ENCODE peak calls at places on chromosome 1, in ten cellular contexts. Y, E, Z, W, D, J, K, U, P and C are unnamed samples. For H3K27me3, the result is how much of the 10 kb centered on the place peaks cover.

GRCh38 chr1:56897150-56898004 is 42.8 kb downstream of the C8A start:
- DNase-seq in Y (no peak), E (no peak), Z (no peak), W (no peak), D (peak), J (no peak), K (no peak), U (no peak), P (no peak), C (no peak)

GRCh38 chr1:94383966-94384408 is 34.2 kb upstream of the ABCD3 start:
- DNase-seq in Y (peak), E (no peak), Z (no peak), W (no peak), D (no peak), J (no peak), K (no peak), U (peak), P (no peak), C (no peak)

GRCh38 chr1:158945061-158945460 is 13.7 kb downstream of the PYHIN1 start:
- DNase-seq in Y (no peak), E (no peak), Z (no peak), W (no peak), D (no peak), J (no peak), K (no peak), U (no peak), P (no peak), C (no peak)

GRCh38 chr1:231626951-231627614 is 493 bp downstream of the DISC1 start:
- DNase-seq in Y (peak), E (peak), Z (no peak), W (peak), D (peak), J (no peak), K (no peak), U (no peak), P (peak), C (peak)

GRCh38 chr1:224668991-224669390 is 52.9 kb downstream of the CNIH3 start:
- DNase-seq in Y (no peak), E (no peak), Z (no peak), W (no peak), D (no peak), J (no peak), K (no peak), U (no peak), P (peak), C (no peak)

GRCh38 chr1:60762176-60762575 is 320.2 kb upstream of the NFIA start:
- DNase-seq in Y (no peak), E (no peak), Z (no peak), W (no peak), D (no peak), J (no peak), K (no peak), U (no peak), P (no peak), C (no peak)

GRCh38 chr1:53210352-53210751 is 10.1 kb downstream of the CZIB start:
- DNase-seq in Y (no peak), E (no peak), Z (no peak), W (no peak), D (no peak), J (no peak), K (no peak), U (no peak), P (no peak), C (no peak)

GRCh38 chr1:88998716-88999115 is 6.3 kb upstream of the KYAT3 start:
- DNase-seq in Y (no peak), E (no peak), Z (peak), W (no peak), D (no peak), J (no peak), K (no peak), U (no peak), P (peak), C (no peak)

GRCh38 chr1:3654549-3655281 is 2.4 kb downstream of the TP73 start:
- DNase-seq in Y (no peak), E (peak), Z (no peak), W (no peak), D (no peak), J (no peak), K (no peak), U (no peak), P (no peak), C (no peak)

GRCh38 chr1:2024887-2025286 is 5.7 kb downstream of the GABRD start:
- DNase-seq in Y (no peak), E (peak), Z (no peak), W (no peak), D (no peak), J (no peak), K (no peak), U (no peak), P (no peak), C (no peak)

GRCh38 chr1:101388904-101389546 is 152.2 kb downstream of the S1PR1 start:
- DNase-seq in Y (no peak), E (no peak), Z (no peak), W (no peak), D (no peak), J (no peak), K (no peak), U (peak), P (no peak), C (no peak)

GRCh38 chr1:63524166-63524565 is 841 bp downstream of the EFCAB7 start:
- DNase-seq in Y (no peak), E (no peak), Z (peak), W (no peak), D (no peak), J (no peak), K (no peak), U (no peak), P (peak), C (no peak)

GRCh38 chr1:65264197-65264929 is 45.0 kb upstream of the DNAJC6 start:
- DNase-seq in Y (no peak), E (no peak), Z (no peak), W (peak), D (no peak), J (no peak), K (peak), U (no peak), P (peak), C (no peak)

GRCh38 chr1:52635321-52636089 is 2.5 kb downstream of the SHISAL2A start:
- DNase-seq in Y (no peak), E (no peak), Z (no peak), W (no peak), D (no peak), J (no peak), K (no peak), U (no peak), P (no peak), C (no peak)

GRCh38 chr1:154861607-154862094 is 8.4 kb downstream of the KCNN3 start:
- DNase-seq in Y (no peak), E (no peak), Z (peak), W (no peak), D (no peak), J (no peak), K (no peak), U (no peak), P (no peak), C (no peak)

GRCh38 chr1:3584915-3585314 is 26.4 kb downstream of the MEGF6 start:
- DNase-seq in Y (no peak), E (no peak), Z (no peak), W (no peak), D (no peak), J (no peak), K (no peak), U (no peak), P (no peak), C (no peak)

GRCh38 chr1:153990468-153991150 is at the start of gene RPS27:
- DNase-seq in Y (peak), E (peak), Z (peak), W (peak), D (peak), J (peak), K (peak), U (peak), P (peak), C (peak)

GRCh38 chr1:34785875-34786470 is 5.0 kb downstream of the GJB3 start:
- DNase-seq in Y (no peak), E (peak), Z (no peak), W (no peak), D (no peak), J (no peak), K (no peak), U (no peak), P (no peak), C (no peak)

GRCh38 chr1:32307313-32307712 is 15.4 kb downstream of the HDAC1 start:
- DNase-seq in Y (no peak), E (no peak), Z (peak), W (no peak), D (no peak), J (no peak), K (no peak), U (no peak), P (no peak), C (no peak)

GRCh38 chr1:107051266-107051665 is 5.2 kb upstream of the PRMT6 start:
- DNase-seq in Y (no peak), E (no peak), Z (no peak), W (no peak), D (no peak), J (no peak), K (no peak), U (no peak), P (no peak), C (no peak)

GRCh38 chr1:189269011-189269410 is 1208.7 kb downstream of the BRINP3 start:
- DNase-seq in Y (no peak), E (no peak), Z (peak), W (no peak), D (no peak), J (no peak), K (no peak), U (no peak), P (no peak), C (no peak)

GRCh38 chr1:29500651-29501050 is 264.3 kb downstream of the PTPRU start:
- DNase-seq in Y (no peak), E (no peak), Z (no peak), W (no peak), D (peak), J (no peak), K (no peak), U (no peak), P (no peak), C (no peak)
- TF ChIP-seq EP300 in Y (no peak), E (no peak), Z (no peak), W (no peak), D (no peak), J (no peak), K (no peak), U (no peak), P (no peak), C (no peak)

DNA sequence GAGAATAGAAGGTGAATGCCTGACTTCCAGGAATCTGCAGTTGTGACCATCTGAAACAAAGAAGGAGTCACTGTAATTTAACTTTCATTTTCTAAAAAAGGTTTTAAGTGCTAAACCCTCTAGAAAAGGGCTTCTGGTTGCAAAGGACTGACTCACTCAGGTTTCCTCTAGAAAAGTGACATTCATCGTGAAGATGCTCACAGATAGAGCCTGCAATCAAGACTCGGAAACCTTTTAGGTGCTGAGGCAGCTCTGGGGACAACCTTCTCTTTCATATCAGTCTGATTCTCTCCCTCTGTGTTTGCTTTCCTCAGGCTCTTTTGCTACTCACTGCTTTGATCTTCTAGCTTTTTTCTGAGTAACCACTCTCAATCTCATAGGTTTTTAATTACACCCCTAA is 8.2 kb downstream of the BCL9 start:
- DNase-seq in Y (no peak), E (no peak), Z (no peak), W (no peak), D (no peak), J (no peak), K (no peak), U (no peak), P (no peak), C (no peak)
- H3K27me3 ChIP-seq in Y (under half), E (under half), Z (under half), W (under half), D (under half), J (under half), K (under half), U (under half), P (under half), C (under half)

GRCh38 chr1:169484107-169484506 is 1.6 kb downstream of the SLC19A2 start:
- DNase-seq in Y (no peak), E (no peak), Z (peak), W (no peak), D (no peak), J (no peak), K (no peak), U (no peak), P (no peak), C (no peak)
- TF ChIP-seq EP300 in Y (no peak), E (no peak), Z (no peak), W (no peak), D (no peak), J (no peak), K (no peak), U (no peak), P (no peak), C (no peak)

GRCh38 chr1:11566042-11566825 is 87.3 kb downstream of the DISP3 start:
- DNase-seq in Y (no peak), E (no peak), Z (no peak), W (no peak), D (no peak), J (no peak), K (no peak), U (no peak), P (no peak), C (no peak)

GRCh38 chr1:11564237-11564636 is 85.3 kb downstream of the DISP3 start:
- DNase-seq in Y (no peak), E (no peak), Z (peak), W (no peak), D (no peak), J (no peak), K (no peak), U (no peak), P (no peak), C (no peak)

GRCh38 chr1:11562664-11563063 is 83.7 kb downstream of the DISP3 start:
- DNase-seq in Y (no peak), E (no peak), Z (no peak), W (no peak), D (no peak), J (no peak), K (no peak), U (no peak), P (no peak), C (no peak)

GRCh38 chr1:11561740-11562139 is 82.8 kb downstream of the DISP3 start:
- DNase-seq in Y (no peak), E (no peak), Z (no peak), W (no peak), D (no peak), J (no peak), K (no peak), U (no peak), P (no peak), C (no peak)

GRCh38 chr1:11563560-11564069 is 84.7 kb downstream of the DISP3 start:
- DNase-seq in Y (no peak), E (no peak), Z (peak), W (no peak), D (no peak), J (no peak), K (no peak), U (no peak), P (peak), C (no peak)
- H3K27me3 ChIP-seq in Y (half or more), E (half or more), Z (under half), W (under half), D (half or more), J (under half), K (under half), U (under half), P (under half), C (under half)

GRCh38 chr1:24547195-24547594 is 8.7 kb upstream of the NCMAP start:
- DNase-seq in Y (no peak), E (no peak), Z (no peak), W (no peak), D (peak), J (no peak), K (no peak), U (no peak), P (no peak), C (no peak)
- TF ChIP-seq EP300 in Y (no peak), E (no peak), Z (no peak), W (no peak), D (no peak), J (no peak), K (no peak), U (no peak), P (no peak), C (no peak)

DNA sequence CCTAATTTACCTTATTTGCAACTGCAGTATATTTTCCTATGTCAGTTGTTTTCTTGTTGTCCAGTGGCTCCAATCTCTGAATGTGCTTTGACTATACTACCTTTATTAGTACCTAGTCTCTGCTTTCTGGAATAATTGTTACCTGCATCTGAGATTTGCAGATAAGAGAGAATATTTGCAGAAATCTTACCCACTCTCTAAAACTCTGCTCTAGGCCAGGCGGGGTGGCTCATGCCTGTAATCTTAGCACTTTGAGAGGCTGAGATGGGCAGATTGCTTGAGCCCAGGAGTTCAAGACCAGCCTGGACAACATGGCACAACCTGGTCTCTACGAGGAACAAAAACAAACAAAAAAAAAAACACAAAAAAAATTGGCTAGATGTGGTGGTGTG is 2.0 kb upstream of the SYDE2 start:
- DNase-seq in Y (no peak), E (no peak), Z (no peak), W (no peak), D (no peak), J (no peak), K (no peak), U (no peak), P (no peak), C (no peak)
- H3K27me3 ChIP-seq in Y (under half), E (under half), Z (under half), W (under half), D (under half), J (under half), K (under half), U (under half), P (half or more), C (under half)

GRCh38 chr1:151485685-151486255 is 25.4 kb upstream of the CGN start:
- DNase-seq in Y (no peak), E (no peak), Z (no peak), W (no peak), D (no peak), J (no peak), K (no peak), U (no peak), P (no peak), C (no peak)
- TF ChIP-seq EP300 in Y (no peak), E (no peak), Z (no peak), W (no peak), D (no peak), J (no peak), K (no peak), U (no peak), P (no peak), C (no peak)